ENCODE peak calls at places on chromosomes 1 and 21, in eight cellular contexts. S is astrocyte of the spinal cord; Z is Jurkat, Clone E6-1; R is psoas muscle; U is choroid plexus epithelial cell; F is IMR-90; B is ascending aorta; G is mucosa of descending colon. J is an unnamed sample.

GRCh38 chr1:167899253-167899681 is 14.7 kb downstream of the ADCY10 start:
- DNase-seq in S (peak), Z (no peak), R (peak), U (no peak), F (peak), B (peak), G (no peak), J (no peak)

GRCh38 chr1:66400660-66401059 is 133.3 kb upstream of the SGIP1 start:
- DNase-seq in S (no peak), Z (no peak), R (no peak), U (no peak), F (no peak), B (no peak), G (no peak), J (no peak)

GRCh38 chr1:53395671-53396215 is 63.5 kb upstream of the DMRTB1 start:
- DNase-seq in S (no peak), Z (no peak), R (no peak), U (no peak), F (no peak), B (no peak), G (no peak), J (no peak)

GRCh38 chr21:46151261-46151988 is 4.0 kb downstream of the FTCD start:
- DNase-seq in S (no peak), Z (no peak), R (peak), U (no peak), F (no peak), B (peak), G (no peak), J (no peak)

GRCh38 chr1:201692307-201693018 is 136.5 kb upstream of the IPO9 start:
- DNase-seq in S (no peak), Z (no peak), R (no peak), U (no peak), F (no peak), B (no peak), G (no peak), J (no peak)

GRCh38 chr1:3393024-3393986 is 61.2 kb upstream of the ARHGEF16 start:
- DNase-seq in S (no peak), Z (no peak), R (no peak), U (peak), F (peak), B (no peak), G (peak), J (no peak)

GRCh38 chr21:41879190-41879998 is at the start of gene PRDM15:
- DNase-seq in S (peak), Z (peak), R (peak), U (peak), F (peak), B (peak), G (peak), J (peak)

GRCh38 chr21:45308211-45309068 is 20.7 kb upstream of the POFUT2 start:
- DNase-seq in S (peak), Z (no peak), R (peak), U (peak), F (peak), B (no peak), G (no peak), J (peak)

GRCh38 chr1:174217787-174218574 is 58.7 kb downstream of the RABGAP1L start:
- DNase-seq in S (peak), Z (peak), R (no peak), U (peak), F (peak), B (no peak), G (no peak), J (peak)

GRCh38 chr1:155909894-155910293 is 1.3 kb downstream of the RIT1 start:
- DNase-seq in S (peak), Z (no peak), R (no peak), U (peak), F (peak), B (no peak), G (peak), J (no peak)

GRCh38 chr1:109930252-109930993 is 19.8 kb downstream of the CSF1 start:
- DNase-seq in S (no peak), Z (no peak), R (no peak), U (no peak), F (no peak), B (no peak), G (no peak), J (no peak)

GRCh38 chr21:26846036-26846931 is 1.1 kb upstream of the ADAMTS1 start:
- DNase-seq in S (peak), Z (no peak), R (peak), U (peak), F (peak), B (peak), G (peak), J (peak)

GRCh38 chr21:44509539-44509938 is 30.5 kb downstream of the KRTAP10-1 start:
- DNase-seq in S (no peak), Z (peak), R (peak), U (no peak), F (no peak), B (no peak), G (peak), J (no peak)

GRCh38 chr1:48803474-48803873 is 26.8 kb upstream of the BEND5 start:
- DNase-seq in S (no peak), Z (no peak), R (no peak), U (no peak), F (no peak), B (no peak), G (no peak), J (no peak)
- H3K4me3 ChIP-seq in S (no peak), Z (no peak), R (no peak), U (no peak), F (no peak), B (no peak), G (no peak), J (no peak)

GRCh38 chr1:12436345-12436658 is 181.7 kb downstream of the DHRS3 start:
- DNase-seq in S (no peak), Z (no peak), R (no peak), U (no peak), F (no peak), B (no peak), G (no peak), J (no peak)

GRCh38 chr1:12436817-12437599 is 181.0 kb downstream of the DHRS3 start:
- DNase-seq in S (peak), Z (no peak), R (no peak), U (peak), F (peak), B (no peak), G (no peak), J (no peak)

GRCh38 chr1:12437629-12438028 is 180.4 kb downstream of the DHRS3 start:
- DNase-seq in S (no peak), Z (no peak), R (no peak), U (no peak), F (no peak), B (no peak), G (no peak), J (no peak)

GRCh38 chr1:12439083-12439482 is 178.9 kb downstream of the DHRS3 start:
- DNase-seq in S (no peak), Z (no peak), R (no peak), U (no peak), F (no peak), B (no peak), G (no peak), J (no peak)

GRCh38 chr1:12438349-12438924 is 179.6 kb downstream of the DHRS3 start:
- DNase-seq in S (no peak), Z (peak), R (no peak), U (peak), F (no peak), B (no peak), G (no peak), J (no peak)
- H3K4me3 ChIP-seq in S (no peak), Z (no peak), R (no peak), U (no peak), F (no peak), B (no peak), G (no peak), J (no peak)

GRCh38 chr1:200410566-200410878 is 686 bp upstream of the ZNF281 start:
- DNase-seq in S (peak), Z (peak), R (no peak), U (peak), F (no peak), B (no peak), G (peak), J (no peak)

GRCh38 chr1:200411406-200412257 is 1.8 kb upstream of the ZNF281 start:
- DNase-seq in S (no peak), Z (no peak), R (no peak), U (no peak), F (no peak), B (no peak), G (no peak), J (no peak)

GRCh38 chr1:200414657-200415056 is 4.8 kb upstream of the ZNF281 start:
- DNase-seq in S (no peak), Z (no peak), R (no peak), U (no peak), F (no peak), B (no peak), G (no peak), J (no peak)

GRCh38 chr1:200415693-200416593 is 6.1 kb upstream of the ZNF281 start:
- DNase-seq in S (peak), Z (no peak), R (peak), U (peak), F (peak), B (peak), G (no peak), J (peak)

DNA sequence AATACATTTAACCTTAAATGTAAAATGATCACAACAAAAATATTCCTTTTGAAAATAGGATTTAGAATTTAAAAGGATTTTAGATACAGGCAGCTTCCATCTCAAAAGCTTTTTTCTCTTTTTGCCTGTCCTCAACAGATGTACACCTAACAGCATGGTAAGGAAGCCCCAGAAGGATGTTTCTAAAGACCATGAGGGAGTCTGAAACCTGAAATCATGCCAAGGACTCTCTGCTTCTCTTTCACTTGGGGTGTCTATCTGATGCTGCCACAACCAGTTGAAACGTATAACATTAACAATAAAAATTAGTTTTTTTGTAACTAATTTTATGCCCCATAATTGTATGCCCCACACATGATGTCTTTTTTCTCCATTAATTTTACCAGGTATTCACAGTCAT is 5.4 kb upstream of the ZNF281 start:
- DNase-seq in S (peak), Z (no peak), R (no peak), U (peak), F (no peak), B (no peak), G (no peak), J (no peak)
- H3K4me3 ChIP-seq in S (no peak), Z (no peak), R (no peak), U (no peak), F (no peak), B (no peak), G (no peak), J (no peak)

GRCh38 chr1:172176206-172176605 is 244.3 kb upstream of the C1orf105 start:
- DNase-seq in S (no peak), Z (no peak), R (no peak), U (peak), F (no peak), B (no peak), G (no peak), J (no peak)

GRCh38 chr1:172177849-172178248 is 242.6 kb upstream of the C1orf105 start:
- DNase-seq in S (no peak), Z (no peak), R (no peak), U (no peak), F (no peak), B (no peak), G (no peak), J (no peak)

GRCh38 chr1:172178846-172179245 is 241.6 kb upstream of the C1orf105 start:
- DNase-seq in S (no peak), Z (no peak), R (no peak), U (no peak), F (no peak), B (no peak), G (no peak), J (no peak)

GRCh38 chr1:172185206-172185605 is 235.3 kb upstream of the C1orf105 start:
- DNase-seq in S (peak), Z (no peak), R (no peak), U (peak), F (peak), B (no peak), G (no peak), J (no peak)

DNA sequence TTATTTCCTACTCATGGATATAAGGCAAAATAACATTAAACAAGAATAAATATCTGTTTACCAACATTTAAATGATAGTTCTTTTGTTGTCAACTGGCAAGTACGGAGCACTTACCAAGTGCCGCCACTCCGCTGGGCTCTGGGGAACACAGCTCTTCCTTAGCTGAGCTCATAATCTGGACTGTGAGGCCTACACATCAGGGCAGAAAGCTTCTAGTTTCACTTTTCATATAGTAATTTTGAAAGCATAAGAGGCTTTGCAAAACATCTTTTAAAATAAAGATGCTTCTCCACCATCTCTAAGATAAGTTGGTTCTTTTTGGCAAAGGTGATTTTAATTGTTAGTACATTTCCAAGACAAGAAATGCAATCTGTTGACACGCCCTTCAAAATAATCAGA is 239.6 kb upstream of the C1orf105 start:
- DNase-seq in S (peak), Z (no peak), R (peak), U (peak), F (peak), B (peak), G (peak), J (no peak)
- H3K4me3 ChIP-seq in S (no peak), Z (no peak), R (peak), U (no peak), F (peak), B (peak), G (no peak), J (peak)